ENCODE peak calls at places on chromosomes 1 and 21, in four cellular contexts. V is HepG2, L is SK-N-SH, M is GM12878. R is an unnamed sample.

GRCh38 chr1:212760126-212760823 is 31.3 kb downstream of the NSL1 start:
- DNase-seq in V (peak), M (no peak), L (no peak), R (peak)

GRCh38 chr1:34155851-34156250 is 9.2 kb downstream of the CSMD2 start:
- DNase-seq in M (no peak), L (no peak), V (no peak), R (no peak)

GRCh38 chr1:48007044-48007443 is 9.9 kb upstream of the TRABD2B start:
- DNase-seq in V (peak), M (no peak), L (no peak), R (peak)

GRCh38 chr1:44905276-44905675 is 62.2 kb upstream of the PTCH2 start:
- DNase-seq in L (no peak), M (no peak), V (no peak), R (no peak)

GRCh38 chr21:41477641-41478318 is 30.2 kb downstream of the TMPRSS2 start:
- DNase-seq in L (no peak), M (no peak), V (no peak), R (no peak)

GRCh38 chr1:15696956-15697521 is 12.9 kb downstream of the PLEKHM2 start:
- DNase-seq in L (no peak), V (no peak), M (peak), R (no peak)

GRCh38 chr1:153396461-153396860 is 5.6 kb upstream of the S100A8 start:
- DNase-seq in M (no peak), V (no peak), L (no peak), R (no peak)

GRCh38 chr1:31754397-31754796 is 9.7 kb downstream of the ADGRB2 start:
- DNase-seq in L (no peak), M (no peak), V (no peak), R (no peak)

GRCh38 chr1:168719306-168720111 is 9.5 kb downstream of the DPT start:
- DNase-seq in V (peak), M (peak), L (no peak), R (peak)

GRCh38 chr21:37338671-37339526 is 27.7 kb upstream of the DYRK1A start:
- DNase-seq in L (peak), M (no peak), V (peak), R (peak)

GRCh38 chr1:53460666-53461328 is 1.6 kb downstream of the DMRTB1 start:
- DNase-seq in L (no peak), V (peak), M (no peak), R (no peak)
- TF ChIP-seq PBX3 in L (no peak), V (no peak), M (no peak), R (no peak)

GRCh38 chr1:110312188-110313121 is 26.7 kb upstream of the RBM15 start:
- DNase-seq in L (peak), V (peak), M (peak), R (peak)
- TF ChIP-seq PBX3 in L (no peak), V (no peak), M (no peak), R (no peak)

GRCh38 chr21:45954921-45955320 is 26.6 kb upstream of the COL6A1 start:
- DNase-seq in M (no peak), L (no peak), V (no peak), R (no peak)

GRCh38 chr21:45952974-45953373 is 28.6 kb upstream of the COL6A1 start:
- DNase-seq in V (no peak), L (no peak), M (no peak), R (no peak)

GRCh38 chr21:45951676-45952075 is 29.9 kb upstream of the COL6A1 start:
- DNase-seq in V (no peak), L (no peak), M (no peak), R (no peak)

GRCh38 chr21:45957551-45957950 is 24.0 kb upstream of the COL6A1 start:
- DNase-seq in M (no peak), V (no peak), L (no peak), R (no peak)

DNA sequence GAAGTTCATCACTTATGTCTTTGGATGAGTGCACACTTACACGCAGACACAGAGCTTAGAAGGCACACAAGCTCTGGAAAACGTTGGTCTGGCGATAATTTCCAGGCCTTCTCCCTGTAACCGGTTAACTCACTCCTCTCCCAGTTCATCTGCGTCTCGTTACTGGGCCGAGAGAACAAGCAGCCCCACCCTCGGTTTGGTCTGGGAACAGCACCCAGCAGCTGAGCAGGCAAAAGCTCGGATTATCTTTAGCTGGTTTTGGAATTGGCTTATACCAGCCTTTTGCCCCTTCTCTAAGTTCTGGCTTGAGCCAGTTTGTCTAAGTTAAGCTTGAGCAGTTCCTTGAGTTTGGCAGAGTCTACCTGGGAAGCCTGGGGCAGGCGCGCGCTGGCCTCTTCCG is 27.3 kb upstream of the COL6A1 start:
- DNase-seq in M (no peak), L (peak), V (no peak), R (no peak)
- TF ChIP-seq PBX3 in M (no peak), L (no peak), V (no peak), R (no peak)

GRCh38 chr1:41341365-41341683 is 19.9 kb upstream of the FOXO6 start:
- DNase-seq in L (no peak), M (no peak), V (no peak), R (no peak)
- TF ChIP-seq PBX3 in L (no peak), M (no peak), V (no peak), R (no peak)

GRCh38 chr1:116006486-116006964 is 30.2 kb downstream of the SLC22A15 start:
- DNase-seq in L (no peak), M (peak), V (no peak), R (no peak)

GRCh38 chr1:116008651-116009380 is 32.5 kb downstream of the SLC22A15 start:
- DNase-seq in V (no peak), M (no peak), L (no peak), R (no peak)

GRCh38 chr1:116001739-116002487 is 25.6 kb downstream of the SLC22A15 start:
- DNase-seq in V (no peak), M (no peak), L (no peak), R (peak)

GRCh38 chr1:116002781-116003455 is 26.6 kb downstream of the SLC22A15 start:
- DNase-seq in M (no peak), L (no peak), V (no peak), R (no peak)
- TF ChIP-seq PBX3 in M (no peak), L (no peak), V (no peak), R (no peak)